ENCODE peak calls at places on chromosomes 1 and 21, in six cellular contexts. X, N, P, A, B and G are unnamed samples.

GRCh38 chr1:77143529-77144121 is 75.6 kb downstream of the PIGK start:
- DNase-seq in X (peak), N (no peak), P (no peak), A (no peak), B (no peak), G (peak)

GRCh38 chr1:231616667-231617066 is 9.9 kb upstream of the DISC1 start:
- DNase-seq in X (no peak), N (no peak), P (no peak), A (no peak), B (peak), G (no peak)

GRCh38 chr21:41601573-41602371 is 93.8 kb upstream of the TMPRSS2 start:
- DNase-seq in X (peak), N (no peak), P (no peak), A (no peak), B (no peak), G (no peak)

GRCh38 chr1:212738330-212738729 is 38.7 kb upstream of the BATF3 start:
- DNase-seq in X (peak), N (no peak), P (no peak), A (no peak), B (no peak), G (no peak)

GRCh38 chr1:147496571-147496970 is 44.7 kb upstream of the BCL9 start:
- DNase-seq in X (peak), N (no peak), P (peak), A (no peak), B (no peak), G (peak)

GRCh38 chr1:212609701-212610574 is 1.4 kb downstream of the ATF3 start:
- DNase-seq in X (no peak), N (no peak), P (no peak), A (no peak), B (no peak), G (peak)

GRCh38 chr1:94240822-94241221 is 3.4 kb upstream of the ARHGAP29 start:
- DNase-seq in X (peak), N (no peak), P (no peak), A (peak), B (no peak), G (no peak)

GRCh38 chr1:22241250-22241649 is 98.4 kb upstream of the WNT4 start:
- DNase-seq in X (no peak), N (no peak), P (no peak), A (no peak), B (no peak), G (no peak)

GRCh38 chr1:114118351-114118990 is 35.2 kb downstream of the SYT6 start:
- DNase-seq in X (no peak), N (no peak), P (peak), A (no peak), B (no peak), G (no peak)

GRCh38 chr1:202976633-202977032 is 9.6 kb upstream of the CYB5R1 start:
- DNase-seq in X (no peak), N (no peak), P (no peak), A (no peak), B (no peak), G (no peak)

GRCh38 chr1:183030053-183030452 is 6.8 kb downstream of the LAMC1 start:
- DNase-seq in X (no peak), N (no peak), P (no peak), A (no peak), B (peak), G (peak)

GRCh38 chr1:110916669-110917306 is 43.8 kb downstream of the CD53 start:
- DNase-seq in X (peak), N (no peak), P (no peak), A (no peak), B (peak), G (peak)

GRCh38 chr1:154014154-154014910 is 23.8 kb downstream of the RPS27 start:
- DNase-seq in X (peak), N (no peak), P (no peak), A (no peak), B (no peak), G (peak)

GRCh38 chr1:232620356-232620841 is 9.5 kb downstream of the SIPA1L2 start:
- DNase-seq in X (peak), N (no peak), P (peak), A (no peak), B (no peak), G (peak)

GRCh38 chr1:159851386-159851785 is 11.1 kb downstream of the VSIG8 start:
- DNase-seq in X (no peak), N (no peak), P (no peak), A (no peak), B (no peak), G (no peak)

GRCh38 chr1:36224537-36225297 is 474 bp downstream of the THRAP3 start:
- DNase-seq in X (peak), N (peak), P (peak), A (peak), B (peak), G (peak)

GRCh38 chr1:177913762-177914540 is 55.9 kb downstream of the SEC16B start:
- DNase-seq in X (peak), N (no peak), P (peak), A (peak), B (no peak), G (peak)

GRCh38 chr1:39976732-39977131 is 21.8 kb downstream of the MFSD2A start:
- DNase-seq in X (no peak), N (no peak), P (peak), A (no peak), B (no peak), G (no peak)

GRCh38 chr1:46552357-46553237 is 1.1 kb upstream of the KNCN start:
- DNase-seq in X (no peak), N (no peak), P (no peak), A (no peak), B (no peak), G (no peak)

GRCh38 chr1:47238935-47239640 is 7.1 kb upstream of the TAL1 start:
- DNase-seq in X (no peak), N (no peak), P (no peak), A (no peak), B (no peak), G (no peak)

GRCh38 chr1:203006948-203007871 is at the start of gene TMEM183A:
- DNase-seq in X (peak), N (peak), P (peak), A (peak), B (peak), G (peak)

GRCh38 chr1:227749916-227750710 is 14.9 kb downstream of the SNAP47 start:
- DNase-seq in X (no peak), N (no peak), P (no peak), A (no peak), B (no peak), G (no peak)

GRCh38 chr1:29556657-29557056 is 320.3 kb downstream of the PTPRU start:
- DNase-seq in X (no peak), N (no peak), P (no peak), A (no peak), B (no peak), G (no peak)

GRCh38 chr1:176719478-176719877 is 256.5 kb downstream of the PAPPA2 start:
- DNase-seq in X (no peak), N (no peak), P (no peak), A (no peak), B (no peak), G (no peak)

GRCh38 chr1:157110003-157110402 is 10.4 kb upstream of the ETV3L start:
- DNase-seq in X (no peak), N (no peak), P (no peak), A (no peak), B (no peak), G (no peak)

GRCh38 chr1:54557956-54558355 is 9.9 kb downstream of the ACOT11 start:
- DNase-seq in X (peak), N (no peak), P (no peak), A (no peak), B (no peak), G (peak)

GRCh38 chr1:211258756-211259595 is at the start of gene RCOR3:
- DNase-seq in X (peak), N (peak), P (peak), A (peak), B (peak), G (peak)

GRCh38 chr1:30760596-30761311 is 3.2 kb upstream of the LAPTM5 start:
- DNase-seq in X (no peak), N (no peak), P (no peak), A (no peak), B (no peak), G (no peak)

GRCh38 chr1:30757976-30758688 is 558 bp upstream of the LAPTM5 start:
- DNase-seq in X (no peak), N (no peak), P (no peak), A (no peak), B (no peak), G (no peak)

GRCh38 chr1:30757196-30757949 is at the start of gene LAPTM5:
- DNase-seq in X (no peak), N (no peak), P (no peak), A (no peak), B (no peak), G (no peak)

GRCh38 chr1:30759718-30760281 is 2.2 kb upstream of the LAPTM5 start:
- DNase-seq in X (no peak), N (no peak), P (no peak), A (no peak), B (no peak), G (no peak)

DNA sequence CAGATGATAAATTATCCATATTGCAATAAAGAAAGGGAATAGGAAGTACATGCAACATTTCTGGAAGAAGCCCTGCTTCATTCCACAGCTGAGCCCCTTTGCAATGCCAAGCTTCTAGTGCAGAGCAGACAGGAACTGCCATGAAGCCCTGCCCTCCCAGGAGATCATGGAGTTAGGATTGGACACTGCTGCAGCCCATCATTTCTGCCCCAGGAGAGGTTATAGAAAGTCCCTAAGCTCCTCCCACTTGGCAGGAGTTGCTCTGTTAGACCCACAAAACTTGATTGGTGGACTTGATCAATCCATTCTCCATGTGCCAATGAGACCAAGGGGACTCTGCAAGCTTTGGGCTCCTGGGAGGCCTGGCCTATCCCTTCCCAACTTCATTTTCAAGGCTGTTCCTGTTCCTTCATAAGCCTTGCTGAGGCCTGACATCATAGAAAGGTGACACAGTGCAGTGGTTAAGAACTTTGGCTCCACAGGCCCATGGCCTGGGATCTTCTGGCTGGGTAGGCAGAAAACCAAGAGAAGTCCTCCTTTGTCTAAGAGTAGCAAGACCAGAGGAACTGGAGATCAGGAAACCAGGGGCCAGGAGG is 1.3 kb upstream of the LAPTM5 start:
- DNase-seq in X (no peak), N (no peak), P (no peak), A (no peak), B (no peak), G (peak)
- H2BK5ac ChIP-seq in X (no peak), N (no peak), P (no peak), A (no peak), B (no peak), G (no peak)

GRCh38 chr1:178939328-178939727 is 68.5 kb upstream of the ANGPTL1 start:
- DNase-seq in X (no peak), N (no peak), P (no peak), A (no peak), B (no peak), G (no peak)
- H3K14ac ChIP-seq in X (peak), N (no peak), P (no peak), A (no peak), B (no peak), G (no peak)

DNA sequence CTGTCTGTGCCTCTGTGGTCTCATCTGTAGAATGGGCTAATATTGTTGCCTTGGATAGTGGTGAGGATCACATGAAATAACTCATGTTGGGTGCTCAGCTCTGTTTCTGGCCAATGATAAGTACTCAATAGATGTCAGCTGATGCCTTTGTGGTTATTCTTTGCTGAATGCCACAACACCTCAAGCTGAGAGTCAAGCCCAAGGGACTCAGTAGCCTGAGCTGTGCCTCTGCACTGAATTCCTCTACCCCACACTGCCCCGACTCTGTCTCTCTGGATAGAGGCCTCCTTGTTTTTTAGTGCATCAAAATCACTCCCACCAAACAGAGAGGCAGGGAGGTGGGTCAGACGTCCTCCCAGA is 196.1 kb upstream of the VAMP3 start:
- DNase-seq in X (no peak), N (no peak), P (no peak), A (no peak), B (no peak), G (no peak)
- H4K91ac ChIP-seq in X (no peak), N (no peak), P (no peak), A (no peak), B (no peak), G (no peak)

DNA sequence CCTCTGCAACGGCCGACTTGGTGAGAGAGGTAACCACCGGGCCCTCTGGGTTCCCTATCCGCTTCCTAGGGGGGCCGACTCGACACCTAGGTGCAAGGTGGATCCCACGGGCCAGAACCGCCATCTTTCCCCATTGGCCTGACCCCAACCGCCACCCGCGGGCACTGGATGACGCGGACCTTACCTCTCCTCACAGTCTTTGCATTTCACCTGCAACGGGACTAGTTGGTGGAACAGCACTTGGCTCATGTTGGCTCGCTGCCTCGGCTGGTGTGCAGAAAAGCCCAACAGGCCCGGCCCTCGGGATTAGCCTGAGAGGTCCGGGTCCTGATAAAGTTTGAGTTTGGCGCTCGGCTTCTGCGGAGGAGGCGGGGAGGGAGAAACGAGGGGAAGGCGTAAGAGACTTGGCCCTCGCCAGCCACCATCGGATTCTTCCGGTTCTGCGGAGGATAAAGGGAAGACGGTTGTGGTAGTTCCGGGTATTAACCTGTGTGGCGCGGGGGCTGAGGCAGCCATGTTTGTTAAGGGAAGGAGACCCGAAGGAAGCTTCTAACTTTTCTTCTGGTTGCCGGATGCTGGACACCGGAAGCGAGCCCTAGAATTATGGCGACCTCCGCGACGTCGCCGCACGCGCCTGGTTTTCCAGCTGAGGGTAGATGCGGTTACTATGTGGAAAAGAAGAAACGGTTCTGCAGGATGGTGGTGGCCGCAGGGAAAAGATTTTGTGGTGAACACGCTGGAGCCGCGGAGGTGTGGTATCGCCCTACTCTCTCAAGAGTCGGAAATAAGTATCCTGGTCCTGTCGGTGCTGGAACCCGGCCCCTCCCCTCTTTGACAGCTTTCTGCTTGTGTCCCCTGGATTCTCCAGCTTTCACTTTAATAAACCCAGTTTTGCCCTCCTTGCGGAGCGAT is at the start of the genes SASS6 and TRMT13:
- DNase-seq in X (peak), N (peak), P (peak), A (peak), B (peak), G (peak)
- H2BK5ac ChIP-seq in X (peak), N (peak), P (no peak), A (peak), B (peak), G (peak)

DNA sequence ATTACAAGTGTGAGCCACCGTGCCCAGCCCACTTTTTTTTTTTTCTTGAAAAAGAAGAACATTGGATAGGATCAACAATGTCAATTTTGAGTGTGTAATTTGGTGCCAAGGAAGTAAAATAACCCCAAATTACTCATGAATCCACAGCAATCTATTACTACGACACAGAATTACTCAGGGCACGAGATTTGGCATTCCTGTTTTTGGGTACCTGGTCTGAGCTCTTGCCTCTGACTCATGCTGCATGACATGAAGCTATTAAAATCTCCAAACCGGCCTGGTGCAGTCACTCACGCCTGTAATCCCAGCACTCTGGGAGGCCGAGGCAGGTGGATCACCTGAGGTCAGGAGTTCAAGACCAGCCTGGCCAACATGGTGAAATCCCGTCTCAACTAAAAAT is 10.4 kb downstream of the RNF19B start:
- DNase-seq in X (no peak), N (no peak), P (no peak), A (no peak), B (no peak), G (no peak)
- H3K14ac ChIP-seq in X (no peak), N (no peak), P (no peak), A (no peak), B (no peak), G (no peak)